ENCODE peak calls at places on chromosome 11, in five cellular contexts. One of them, this sample, is unnamed. For H3K4me1, the result is how much of the 10 kb centered on the place peaks cover.

GRCh38 chr11:115333106-115333505 is 171.1 kb downstream of the CADM1 start:
- DNase-seq in neural progenitor cell: no peak
- DNase-seq in CD8-positive, alpha-beta T cell: no peak
- DNase-seq in GM12878: no peak
- DNase-seq in cardiac muscle cell: no peak
- DNase-seq in this sample: no peak

GRCh38 chr11:45769960-45770359 is 35.0 kb upstream of the SLC35C1 start:
- DNase-seq in cardiac muscle cell: no peak
- DNase-seq in neural progenitor cell: no peak
- DNase-seq in CD8-positive, alpha-beta T cell: no peak
- DNase-seq in GM12878: no peak
- DNase-seq in this sample: no peak

GRCh38 chr11:106378513-106379179 is 301.2 kb downstream of the AASDHPPT start:
- DNase-seq in CD8-positive, alpha-beta T cell: no peak
- DNase-seq in neural progenitor cell: no peak
- DNase-seq in GM12878: no peak
- DNase-seq in cardiac muscle cell: no peak
- DNase-seq in this sample: no peak

GRCh38 chr11:104098555-104098954 is 62.1 kb downstream of the DDI1 start:
- DNase-seq in GM12878: no peak
- DNase-seq in neural progenitor cell: no peak
- DNase-seq in CD8-positive, alpha-beta T cell: no peak
- DNase-seq in cardiac muscle cell: peak
- DNase-seq in this sample: peak

GRCh38 chr11:69378303-69379141 is 84.6 kb downstream of the MYEOV start:
- DNase-seq in GM12878: no peak
- DNase-seq in neural progenitor cell: no peak
- DNase-seq in cardiac muscle cell: no peak
- DNase-seq in CD8-positive, alpha-beta T cell: no peak
- DNase-seq in this sample: no peak

GRCh38 chr11:115607621-115608191 is 103.5 kb upstream of the CADM1 start:
- DNase-seq in cardiac muscle cell: peak
- DNase-seq in neural progenitor cell: peak
- DNase-seq in GM12878: no peak
- DNase-seq in CD8-positive, alpha-beta T cell: no peak
- DNase-seq in this sample: peak

GRCh38 chr11:63610604-63611394 is 3.4 kb downstream of the PLAAT3 start:
- DNase-seq in CD8-positive, alpha-beta T cell: no peak
- DNase-seq in cardiac muscle cell: no peak
- DNase-seq in neural progenitor cell: peak
- DNase-seq in GM12878: no peak
- DNase-seq in this sample: no peak

GRCh38 chr11:121575250-121575962 is 122.6 kb upstream of the SORL1-AS1 start:
- DNase-seq in neural progenitor cell: no peak
- DNase-seq in CD8-positive, alpha-beta T cell: no peak
- DNase-seq in cardiac muscle cell: peak
- DNase-seq in GM12878: peak
- DNase-seq in this sample: peak

GRCh38 chr11:103364687-103365086 is 255.5 kb downstream of the DYNC2H1 start:
- DNase-seq in CD8-positive, alpha-beta T cell: no peak
- DNase-seq in cardiac muscle cell: no peak
- DNase-seq in neural progenitor cell: no peak
- DNase-seq in GM12878: no peak
- DNase-seq in this sample: peak

GRCh38 chr11:72626637-72626936 is 47.6 kb downstream of the PDE2A start:
- DNase-seq in cardiac muscle cell: no peak
- DNase-seq in CD8-positive, alpha-beta T cell: no peak
- DNase-seq in GM12878: no peak
- DNase-seq in neural progenitor cell: no peak
- DNase-seq in this sample: no peak

GRCh38 chr11:130020323-130020722 is 17.7 kb upstream of the PRDM10 start:
- DNase-seq in cardiac muscle cell: peak
- DNase-seq in GM12878: no peak
- DNase-seq in CD8-positive, alpha-beta T cell: no peak
- DNase-seq in neural progenitor cell: no peak
- DNase-seq in this sample: peak

GRCh38 chr11:17164361-17165246 is 43.2 kb downstream of the PIK3C2A start:
- DNase-seq in GM12878: no peak
- DNase-seq in CD8-positive, alpha-beta T cell: no peak
- DNase-seq in neural progenitor cell: no peak
- DNase-seq in cardiac muscle cell: no peak
- DNase-seq in this sample: peak

GRCh38 chr11:28077524-28077923 is 30.4 kb downstream of the KIF18A start:
- DNase-seq in GM12878: no peak
- DNase-seq in neural progenitor cell: no peak
- DNase-seq in cardiac muscle cell: no peak
- DNase-seq in CD8-positive, alpha-beta T cell: no peak
- DNase-seq in this sample: no peak

GRCh38 chr11:7671347-7671746 is 2.0 kb downstream of the CYB5R2 start:
- DNase-seq in cardiac muscle cell: no peak
- DNase-seq in CD8-positive, alpha-beta T cell: no peak
- DNase-seq in GM12878: no peak
- DNase-seq in neural progenitor cell: no peak
- DNase-seq in this sample: no peak

GRCh38 chr11:74134661-74135515 is 35.9 kb downstream of the C2CD3 start:
- DNase-seq in neural progenitor cell: no peak
- DNase-seq in cardiac muscle cell: no peak
- DNase-seq in CD8-positive, alpha-beta T cell: no peak
- DNase-seq in GM12878: no peak
- DNase-seq in this sample: peak

GRCh38 chr11:112885744-112886706 is 75.2 kb upstream of the NCAM1 start:
- DNase-seq in cardiac muscle cell: no peak
- DNase-seq in neural progenitor cell: no peak
- DNase-seq in CD8-positive, alpha-beta T cell: no peak
- DNase-seq in GM12878: no peak
- DNase-seq in this sample: no peak

GRCh38 chr11:2690596-2691354 is 9.0 kb downstream of the KCNQ1OT1 start:
- DNase-seq in neural progenitor cell: no peak
- DNase-seq in cardiac muscle cell: no peak
- DNase-seq in GM12878: no peak
- DNase-seq in CD8-positive, alpha-beta T cell: no peak
- DNase-seq in this sample: no peak

GRCh38 chr11:11782532-11783110 is 59.2 kb upstream of the USP47 start:
- DNase-seq in GM12878: no peak
- DNase-seq in neural progenitor cell: no peak
- DNase-seq in CD8-positive, alpha-beta T cell: no peak
- DNase-seq in cardiac muscle cell: no peak
- DNase-seq in this sample: no peak

GRCh38 chr11:83222499-83222898 is 29.0 kb downstream of the ANKRD42 start:
- DNase-seq in CD8-positive, alpha-beta T cell: no peak
- DNase-seq in cardiac muscle cell: no peak
- DNase-seq in neural progenitor cell: no peak
- DNase-seq in GM12878: no peak
- DNase-seq in this sample: no peak

GRCh38 chr11:130191896-130192295 is 32.3 kb downstream of the ST14 start:
- DNase-seq in cardiac muscle cell: no peak
- DNase-seq in GM12878: no peak
- DNase-seq in neural progenitor cell: no peak
- DNase-seq in CD8-positive, alpha-beta T cell: no peak
- DNase-seq in this sample: no peak

GRCh38 chr11:44263711-44264110 is 46.2 kb downstream of the ALX4 start:
- DNase-seq in CD8-positive, alpha-beta T cell: no peak
- DNase-seq in cardiac muscle cell: no peak
- DNase-seq in neural progenitor cell: no peak
- DNase-seq in GM12878: no peak
- DNase-seq in this sample: no peak

GRCh38 chr11:27700351-27701261 is at the start of gene BDNF:
- DNase-seq in CD8-positive, alpha-beta T cell: no peak
- DNase-seq in neural progenitor cell: peak
- DNase-seq in cardiac muscle cell: peak
- DNase-seq in GM12878: no peak
- DNase-seq in this sample: peak

GRCh38 chr11:128512478-128513127 is 74.8 kb downstream of the ETS1 start:
- DNase-seq in neural progenitor cell: no peak
- DNase-seq in GM12878: no peak
- DNase-seq in CD8-positive, alpha-beta T cell: no peak
- DNase-seq in cardiac muscle cell: no peak
- DNase-seq in this sample: no peak
- H3K4me1 ChIP-seq in neural progenitor cell: under half
- H3K4me1 ChIP-seq in GM12878: under half
- H3K4me1 ChIP-seq in CD8-positive, alpha-beta T cell: half or more
- H3K4me1 ChIP-seq in cardiac muscle cell: under half
- H3K4me1 ChIP-seq in this sample: under half

DNA sequence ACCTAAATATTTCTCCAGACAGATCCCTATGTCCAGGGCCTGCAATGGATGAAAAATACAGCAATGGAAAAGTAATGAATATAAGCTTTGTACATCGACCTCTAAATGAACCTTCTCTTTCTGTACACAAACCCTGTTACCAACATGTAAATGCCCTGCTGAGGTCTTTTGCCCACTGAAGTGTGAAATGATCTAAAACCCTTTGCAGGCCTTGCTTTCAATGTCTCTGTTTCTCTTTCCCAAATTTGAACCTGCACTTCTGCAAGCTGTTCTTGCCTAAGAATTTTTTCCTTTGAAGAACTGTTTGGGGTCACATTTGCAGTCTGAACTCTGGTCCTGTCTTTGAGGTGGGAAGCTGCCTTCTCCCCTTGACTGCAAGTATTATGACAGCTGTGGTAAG is 1237.1 kb downstream of the FAM181B start:
- DNase-seq in GM12878: no peak
- DNase-seq in CD8-positive, alpha-beta T cell: no peak
- DNase-seq in neural progenitor cell: peak
- DNase-seq in cardiac muscle cell: no peak
- DNase-seq in this sample: no peak
- TF ChIP-seq CTCF in GM12878: no peak
- TF ChIP-seq CTCF in CD8-positive, alpha-beta T cell: no peak
- TF ChIP-seq CTCF in neural progenitor cell: no peak
- TF ChIP-seq CTCF in cardiac muscle cell: no peak
- TF ChIP-seq CTCF in this sample: no peak

GRCh38 chr11:47188262-47188661 is 2.0 kb upstream of the PACSIN3 start:
- DNase-seq in cardiac muscle cell: no peak
- DNase-seq in neural progenitor cell: no peak
- DNase-seq in CD8-positive, alpha-beta T cell: no peak
- DNase-seq in GM12878: no peak
- DNase-seq in this sample: no peak

GRCh38 chr11:47189100-47189834 is 3.0 kb upstream of the PACSIN3 start:
- DNase-seq in GM12878: no peak
- DNase-seq in cardiac muscle cell: peak
- DNase-seq in CD8-positive, alpha-beta T cell: no peak
- DNase-seq in neural progenitor cell: no peak
- DNase-seq in this sample: peak

GRCh38 chr11:47186076-47186936 is at the start of gene PACSIN3:
- DNase-seq in cardiac muscle cell: peak
- DNase-seq in CD8-positive, alpha-beta T cell: peak
- DNase-seq in neural progenitor cell: peak
- DNase-seq in GM12878: no peak
- DNase-seq in this sample: peak

GRCh38 chr11:47186937-47187681 is 875 bp upstream of the PACSIN3 start:
- DNase-seq in neural progenitor cell: peak
- DNase-seq in GM12878: no peak
- DNase-seq in cardiac muscle cell: peak
- DNase-seq in CD8-positive, alpha-beta T cell: no peak
- DNase-seq in this sample: peak

GRCh38 chr11:47187723-47188122 is 1.5 kb upstream of the PACSIN3 start:
- DNase-seq in neural progenitor cell: no peak
- DNase-seq in cardiac muscle cell: no peak
- DNase-seq in CD8-positive, alpha-beta T cell: no peak
- DNase-seq in GM12878: no peak
- DNase-seq in this sample: no peak
- H3K4me1 ChIP-seq in neural progenitor cell: under half
- H3K4me1 ChIP-seq in cardiac muscle cell: under half
- H3K4me1 ChIP-seq in CD8-positive, alpha-beta T cell: under half
- H3K4me1 ChIP-seq in GM12878: under half
- H3K4me1 ChIP-seq in this sample: under half

DNA sequence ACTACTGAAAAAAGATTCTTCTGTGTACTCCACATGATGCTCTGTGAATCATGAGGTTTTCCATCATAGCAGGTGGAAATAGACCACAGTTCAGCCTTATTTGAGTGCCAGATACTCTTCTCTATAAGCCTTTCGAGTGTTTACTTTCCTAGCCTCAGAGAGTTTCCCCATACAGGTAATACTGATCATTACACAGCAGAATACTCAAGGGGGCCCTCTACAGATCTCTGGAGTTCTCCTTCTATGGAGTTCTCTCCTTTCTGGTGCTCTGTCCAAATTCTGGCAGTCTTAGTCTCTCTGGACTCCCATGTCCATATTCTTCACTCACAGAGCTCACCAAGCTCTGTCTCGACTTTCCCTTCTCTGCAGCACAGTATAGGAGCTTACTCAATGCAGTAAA is 175.7 kb upstream of the CARD18 start:
- DNase-seq in neural progenitor cell: peak
- DNase-seq in cardiac muscle cell: no peak
- DNase-seq in CD8-positive, alpha-beta T cell: no peak
- DNase-seq in GM12878: no peak
- DNase-seq in this sample: no peak
- TF ChIP-seq CTCF in neural progenitor cell: no peak
- TF ChIP-seq CTCF in cardiac muscle cell: no peak
- TF ChIP-seq CTCF in CD8-positive, alpha-beta T cell: no peak
- TF ChIP-seq CTCF in GM12878: no peak
- TF ChIP-seq CTCF in this sample: no peak

GRCh38 chr11:123532131-123532530 is 102.1 kb downstream of the GRAMD1B start:
- DNase-seq in neural progenitor cell: no peak
- DNase-seq in CD8-positive, alpha-beta T cell: no peak
- DNase-seq in GM12878: no peak
- DNase-seq in cardiac muscle cell: no peak
- DNase-seq in this sample: no peak
- H3K4me1 ChIP-seq in neural progenitor cell: under half
- H3K4me1 ChIP-seq in CD8-positive, alpha-beta T cell: under half
- H3K4me1 ChIP-seq in GM12878: under half
- H3K4me1 ChIP-seq in cardiac muscle cell: under half
- H3K4me1 ChIP-seq in this sample: under half

GRCh38 chr11:57977709-57978108 is 46.0 kb upstream of the OR9Q1 start:
- DNase-seq in CD8-positive, alpha-beta T cell: no peak
- DNase-seq in neural progenitor cell: peak
- DNase-seq in cardiac muscle cell: no peak
- DNase-seq in GM12878: no peak
- DNase-seq in this sample: no peak
- TF ChIP-seq CTCF in CD8-positive, alpha-beta T cell: no peak
- TF ChIP-seq CTCF in neural progenitor cell: no peak
- TF ChIP-seq CTCF in cardiac muscle cell: no peak
- TF ChIP-seq CTCF in GM12878: no peak
- TF ChIP-seq CTCF in this sample: no peak

DNA sequence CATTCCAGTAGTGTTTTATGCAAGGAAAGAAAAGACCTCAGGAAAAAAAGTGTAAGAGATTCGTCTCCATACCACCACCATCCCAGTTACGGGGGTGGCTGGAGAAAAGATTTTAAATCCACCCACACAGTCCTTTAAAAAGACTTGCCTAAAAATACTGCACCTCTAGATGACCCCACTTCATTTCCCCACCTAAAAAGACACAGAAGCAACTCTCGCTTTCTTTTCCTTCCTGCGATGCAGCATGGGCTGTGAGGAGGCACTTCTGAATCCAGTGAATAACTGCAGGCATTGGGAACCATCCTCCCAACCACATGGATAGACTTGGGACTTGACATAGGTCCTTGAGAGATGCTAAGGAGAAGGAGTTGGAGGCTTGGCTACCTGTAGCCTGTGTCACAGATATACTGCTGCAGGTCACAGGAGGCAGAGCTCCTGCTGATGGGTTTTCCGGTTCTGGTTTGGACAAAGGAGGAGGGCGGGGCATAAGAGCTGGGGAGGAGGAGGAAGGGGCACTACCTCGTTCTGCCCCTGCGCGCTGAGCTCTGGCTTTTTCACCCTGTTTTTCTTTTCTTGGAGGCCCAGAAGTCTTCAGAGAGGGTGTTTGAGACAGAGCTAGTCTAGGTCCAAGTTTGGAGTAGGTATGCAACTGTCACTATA is 285.9 kb downstream of the NTM start:
- DNase-seq in neural progenitor cell: no peak
- DNase-seq in GM12878: no peak
- DNase-seq in CD8-positive, alpha-beta T cell: no peak
- DNase-seq in cardiac muscle cell: no peak
- DNase-seq in this sample: no peak
- H3K4me1 ChIP-seq in neural progenitor cell: under half
- H3K4me1 ChIP-seq in GM12878: under half
- H3K4me1 ChIP-seq in CD8-positive, alpha-beta T cell: under half
- H3K4me1 ChIP-seq in cardiac muscle cell: under half
- H3K4me1 ChIP-seq in this sample: under half